ENCODE peak calls at places on chromosomes 4 and X, in seven cellular contexts. Y is uterus, N is esophagus squamous epithelium, J is right lobe of liver, G is H9, O is pancreas, R is neural progenitor cell. M is an unnamed sample.

GRCh38 chr4:6383019-6383404 is 89.4 kb downstream of the PPP2R2C start:
- DNase-seq in G (no peak), N (no peak), Y (no peak), J (no peak), R (no peak), O (no peak), M (no peak)

GRCh38 chr4:4271912-4272311 is 18.0 kb downstream of the LYAR start:
- DNase-seq in G (no peak), J (no peak), N (no peak), O (no peak), Y (no peak), R (no peak), M (no peak)

GRCh38 chrX:137929951-137930350 is 364.0 kb downstream of the ZIC3 start:
- DNase-seq in N (no peak), J (no peak), R (no peak), Y (no peak), O (no peak), G (no peak), M (no peak)

GRCh38 chr4:7675612-7676320 is 241.0 kb upstream of the PSAPL1 start:
- DNase-seq in R (no peak), J (no peak), Y (no peak), O (no peak), N (no peak), G (no peak), M (no peak)

GRCh38 chr4:76779740-76780459 is 118.0 kb downstream of the SOWAHB start:
- DNase-seq in R (no peak), G (no peak), N (no peak), O (no peak), Y (no peak), J (no peak), M (no peak)

GRCh38 chr4:87390931-87391782 is at the start of gene HSD17B11:
- DNase-seq in G (peak; percentile 89), J (peak; percentile 96), N (peak; percentile 50), O (peak; percentile 84), Y (peak; percentile 92), R (peak; percentile 93), M (peak; percentile 87)

GRCh38 chrX:150527108-150527507 is 41.3 kb upstream of the MTM1 start:
- DNase-seq in R (no peak), O (no peak), Y (no peak), J (no peak), N (no peak), G (no peak), M (no peak)

GRCh38 chr4:145171919-145172318 is 8.5 kb downstream of the OTUD4 start:
- DNase-seq in G (no peak), R (no peak), Y (no peak), O (peak; percentile 73), N (no peak), J (no peak), M (no peak)

GRCh38 chrX:20265221-20265725 is 1.4 kb downstream of the RPS6KA3 start:
- DNase-seq in R (peak; percentile 75), G (peak; percentile 42), J (peak; percentile 55), Y (peak; percentile 67), O (peak; percentile 32), N (no peak), M (peak; percentile 21)

GRCh38 chr4:150012851-150013360 is 65.3 kb upstream of the DCLK2 start:
- DNase-seq in J (no peak), N (no peak), Y (no peak), R (no peak), G (no peak), O (no peak), M (no peak)

GRCh38 chr4:81919238-81919637 is 447.5 kb upstream of the RASGEF1B start:
- DNase-seq in J (no peak), Y (no peak), O (no peak), G (peak; percentile 38), N (no peak), R (peak; percentile 53), M (no peak)

GRCh38 chrX:100449696-100450606 is 39.9 kb upstream of the PCDH19 start:
- DNase-seq in O (no peak), J (no peak), G (peak; percentile 32), R (no peak), Y (no peak), N (no peak), M (no peak)

GRCh38 chr4:18917689-18918088 is 896.1 kb upstream of the LCORL start:
- DNase-seq in G (no peak), N (no peak), J (no peak), R (no peak), O (no peak), Y (no peak), M (no peak)

GRCh38 chrX:41863343-41864203 is 59.8 kb downstream of the CASK start:
- DNase-seq in G (no peak), J (no peak), R (no peak), Y (no peak), N (no peak), O (no peak), M (no peak)

GRCh38 chr4:25110653-25111329 is 49.5 kb downstream of the SEPSECS start:
- DNase-seq in N (no peak), O (no peak), J (no peak), Y (no peak), R (no peak), G (no peak), M (no peak)

GRCh38 chrX:65720580-65720979 is 53.1 kb downstream of the MSN start:
- DNase-seq in Y (no peak), N (no peak), R (no peak), G (no peak), O (no peak), J (no peak), M (no peak)

GRCh38 chr4:71545168-71545567 is 206.3 kb downstream of the SLC4A4 start:
- DNase-seq in G (no peak), Y (no peak), R (no peak), J (no peak), O (no peak), N (no peak), M (no peak)

GRCh38 chr4:46946914-46947313 is 37.9 kb upstream of the COX7B2 start:
- DNase-seq in G (no peak), J (no peak), Y (no peak), N (no peak), O (no peak), R (no peak), M (peak; percentile 31)

GRCh38 chr4:82667761-82668505 is 106.1 kb upstream of the TMEM150C start:
- DNase-seq in R (peak; percentile 54), Y (no peak), O (no peak), G (no peak), N (no peak), J (no peak), M (no peak)

GRCh38 chr4:39792128-39792527 is 94.2 kb downstream of the UBE2K start:
- DNase-seq in R (no peak), J (no peak), Y (no peak), O (no peak), N (no peak), G (no peak), M (no peak)

GRCh38 chr4:43047044-43047443 is 154.5 kb downstream of the GRXCR1 start:
- DNase-seq in N (no peak), J (no peak), Y (no peak), R (no peak), O (no peak), G (no peak), M (no peak)

GRCh38 chr4:63620271-63620670 is 789.0 kb downstream of the TECRL start:
- DNase-seq in Y (no peak), O (no peak), J (no peak), R (no peak), G (no peak), N (no peak), M (peak; percentile 39)

GRCh38 chrX:132165651-132166050 is 37.8 kb upstream of the FRMD7 start:
- DNase-seq in J (no peak), G (no peak), R (no peak), O (no peak), Y (no peak), N (no peak), M (no peak)

GRCh38 chrX:115533485-115533884 is 27.5 kb upstream of the PLS3 start:
- DNase-seq in Y (no peak), G (no peak), J (no peak), N (no peak), O (no peak), R (no peak), M (no peak)

GRCh38 chr4:23235613-23236390 is 543.1 kb downstream of the GBA3 start:
- DNase-seq in R (peak; percentile 9), G (no peak), O (no peak), J (no peak), N (no peak), Y (no peak), M (no peak)

GRCh38 chr4:96593422-96593821 is 753.5 kb downstream of the PDHA2 start:
- DNase-seq in G (no peak), Y (no peak), J (no peak), O (peak; percentile 68), R (no peak), N (no peak), M (no peak)

GRCh38 chr4:37627263-37627662 is 58.9 kb downstream of the RELL1 start:
- DNase-seq in N (no peak), J (no peak), R (no peak), Y (no peak), O (no peak), G (no peak), M (no peak)

GRCh38 chr4:110586137-110586850 is 36.6 kb downstream of the PITX2 start:
- DNase-seq in N (no peak), Y (no peak), G (no peak), R (peak; percentile 42), O (no peak), J (no peak), M (no peak)

GRCh38 chr4:83180469-83180968 is 66.0 kb upstream of the PLAC8 start:
- DNase-seq in G (no peak), N (no peak), R (no peak), Y (no peak), J (no peak), O (no peak), M (no peak)

GRCh38 chr4:76197971-76198410 is 15.6 kb downstream of the SCARB2 start:
- DNase-seq in R (peak; percentile 45), J (no peak), Y (peak; percentile 68), O (peak; percentile 43), N (no peak), G (no peak), M (peak; percentile 76)

GRCh38 chrX:124293810-124294209 is 38.6 kb upstream of the TEX13D start:
- DNase-seq in G (no peak), J (no peak), O (no peak), Y (no peak), N (no peak), R (no peak), M (no peak)
- H3K27me3 ChIP-seq in G (no peaks in the 10 kb centered on the region), J (no peaks in the 10 kb centered on the region), O (no peaks in the 10 kb centered on the region), Y (no peaks in the 10 kb centered on the region), N (no peaks in the 10 kb centered on the region), R (no peaks in the 10 kb centered on the region), M (peaks cover 5% of the 10 kb centered on the region)

GRCh38 chr4:118296739-118297138 is 56.1 kb downstream of the PRSS12 start:
- DNase-seq in O (no peak), R (no peak), G (no peak), J (no peak), N (no peak), Y (no peak), M (no peak)
- H3K27ac ChIP-seq in O (no peak overlapping the region), R (no peak overlapping the region), G (no peak overlapping the region), J (no peak overlapping the region), N (no peak overlapping the region), Y (no peak overlapping the region), M (no peak overlapping the region)

GRCh38 chrX:17846045-17846444 is 15.1 kb downstream of the RAI2 start:
- DNase-seq in N (no peak), Y (no peak), R (no peak), O (no peak), G (no peak), J (no peak), M (no peak)
- H3K27me3 ChIP-seq in N (no peaks in the 10 kb centered on the region), Y (no peaks in the 10 kb centered on the region), R (no peaks in the 10 kb centered on the region), O (no peaks in the 10 kb centered on the region), G (no peaks in the 10 kb centered on the region), J (no peaks in the 10 kb centered on the region), M (peaks cover 75% of the 10 kb centered on the region)

GRCh38 chr4:1887065-1887464 is 15.9 kb downstream of the NSD2 start:
- DNase-seq in O (no peak), J (no peak), Y (no peak), G (no peak), R (no peak), N (no peak), M (no peak)
- H3K27ac ChIP-seq in O (no peak overlapping the region), J (no peak overlapping the region), Y (no peak overlapping the region), G (no peak overlapping the region), R (no peak overlapping the region), N (no peak overlapping the region), M (no peak overlapping the region)